ENCODE peak calls at places on chromosomes 13 and 19, in nine cellular contexts. A is fibroblast of lung; E is activated naive CD4-positive, alpha-beta T cell treated with anti-CD3 and anti-CD28 coated beads, Interleukin-2, amount 50 U/mL, for 16 hours; O is RWPE1; G is posterior cingulate gyrus; J is NCI-H345; D is BE2C; N is type B pancreatic cell; P is naive thymus-derived CD8-positive, alpha-beta T cell. R is an unnamed sample.

GRCh38 chr13:99572921-99573320 is 71.6 kb downstream of the TM9SF2 start:
- DNase-seq in A (no peak), E (no peak), O (no peak), G (no peak), J (no peak), D (no peak), N (no peak), P (no peak), R (no peak)

GRCh38 chr13:72072223-72072622 is 205.2 kb upstream of the DACH1 start:
- DNase-seq in A (no peak), E (no peak), O (no peak), G (no peak), J (no peak), D (no peak), N (no peak), P (no peak), R (no peak)

GRCh38 chr19:55446060-55446459 is 3.0 kb upstream of the SHISA7 start:
- DNase-seq in A (no peak), E (no peak), O (peak; percentile 88), G (no peak), J (no peak), D (no peak), N (no peak), P (no peak), R (no peak)

GRCh38 chr19:58559275-58560006 is 1.0 kb upstream of the UBE2M start:
- DNase-seq in A (peak; percentile 92), E (peak; percentile 51), O (peak; percentile 98), G (peak; percentile 91), J (no peak), D (peak; percentile 95), N (peak; percentile 88), P (peak; percentile 41), R (no peak)

GRCh38 chr13:46586766-46587509 is 34.0 kb downstream of the LRCH1 start:
- DNase-seq in A (no peak), E (no peak), O (no peak), G (no peak), J (no peak), D (no peak), N (no peak), P (no peak), R (no peak)

GRCh38 chr13:21322304-21322965 is 136.7 kb downstream of the ZDHHC20 start:
- DNase-seq in A (no peak), E (no peak), O (no peak), G (no peak), J (no peak), D (no peak), N (no peak), P (no peak), R (no peak)

GRCh38 chr13:60756306-60756705 is 359.3 kb downstream of the TDRD3 start:
- DNase-seq in A (no peak), E (no peak), O (no peak), G (no peak), J (no peak), D (no peak), N (no peak), P (no peak), R (no peak)

GRCh38 chr13:30607908-30608307 is 9.8 kb upstream of the USPL1 start:
- DNase-seq in A (no peak), E (peak; percentile 32), O (no peak), G (no peak), J (no peak), D (no peak), N (no peak), P (peak; percentile 78), R (no peak)

GRCh38 chr19:5880604-5881078 is 10.3 kb upstream of the FUT5 start:
- DNase-seq in A (peak; percentile 66), E (no peak), O (peak; percentile 53), G (no peak), J (no peak), D (no peak), N (no peak), P (no peak), R (peak; percentile 78)

GRCh38 chr19:38678217-38678890 is 30.9 kb downstream of the ACTN4 start:
- DNase-seq in A (no peak), E (no peak), O (no peak), G (no peak), J (no peak), D (no peak), N (no peak), P (no peak), R (no peak)

GRCh38 chr13:76969488-76970365 is 21.4 kb downstream of the ACOD1 start:
- DNase-seq in A (no peak), E (no peak), O (peak; percentile 46), G (no peak), J (no peak), D (no peak), N (no peak), P (no peak), R (no peak)

GRCh38 chr13:30565658-30566057 is 52.1 kb upstream of the USPL1 start:
- DNase-seq in A (no peak), E (no peak), O (no peak), G (no peak), J (no peak), D (no peak), N (no peak), P (no peak), R (no peak)

GRCh38 chr13:111561091-111561778 is 240.8 kb downstream of the TEX29 start:
- DNase-seq in A (no peak), E (no peak), O (no peak), G (no peak), J (no peak), D (no peak), N (no peak), P (no peak), R (peak; percentile 89)

GRCh38 chr19:34193876-34194275 is 21.6 kb downstream of the LSM14A start:
- DNase-seq in A (no peak), E (no peak), O (no peak), G (no peak), J (no peak), D (no peak), N (no peak), P (no peak), R (no peak)

GRCh38 chr19:39533791-39534190 is 1.1 kb upstream of the EID2B start:
- DNase-seq in A (no peak), E (no peak), O (no peak), G (no peak), J (no peak), D (no peak), N (no peak), P (no peak), R (no peak)

GRCh38 chr19:50794074-50794777 is 4.0 kb downstream of the ACP4 start:
- DNase-seq in A (no peak), E (no peak), O (no peak), G (no peak), J (peak; percentile 28), D (peak; percentile 66), N (no peak), P (no peak), R (peak; percentile 84)

GRCh38 chr19:33947565-33947964 is 150.9 kb downstream of the KCTD15 start:
- DNase-seq in A (no peak), E (no peak), O (no peak), G (no peak), J (no peak), D (no peak), N (no peak), P (no peak), R (no peak)

GRCh38 chr19:49327878-49328544 is 3.0 kb upstream of the SLC6A16 start:
- DNase-seq in A (peak; percentile 20), E (peak; percentile 53), O (peak; percentile 41), G (no peak), J (no peak), D (no peak), N (peak; percentile 24), P (peak; percentile 46), R (no peak)

GRCh38 chr13:83980322-83980721 is 98.0 kb upstream of the SLITRK1 start:
- DNase-seq in A (no peak), E (no peak), O (no peak), G (no peak), J (no peak), D (no peak), N (no peak), P (no peak), R (no peak)

GRCh38 chr19:14467391-14467790 is 7.8 kb downstream of the PTGER1 start:
- DNase-seq in A (no peak), E (no peak), O (no peak), G (no peak), J (no peak), D (no peak), N (no peak), P (no peak), R (no peak)

GRCh38 chr13:90448466-90449037 is 898.9 kb upstream of the MIR17HG start:
- DNase-seq in A (no peak), E (no peak), O (no peak), G (no peak), J (no peak), D (no peak), N (no peak), P (no peak), R (no peak)

GRCh38 chr19:18029617-18030338 is 21.8 kb downstream of the ARRDC2 start:
- DNase-seq in A (no peak), E (no peak), O (no peak), G (peak; percentile 40), J (peak; percentile 62), D (peak; percentile 85), N (no peak), P (no peak), R (peak; percentile 66)

GRCh38 chr19:49570138-49570856 is 10.1 kb downstream of the NOSIP start:
- DNase-seq in A (peak; percentile 89), E (peak; percentile 66), O (peak; percentile 86), G (peak; percentile 36), J (peak; percentile 55), D (peak; percentile 75), N (no peak), P (peak; percentile 88), R (peak; percentile 85)

GRCh38 chr13:110005563-110005962 is 219.2 kb upstream of the IRS2 start:
- DNase-seq in A (no peak), E (no peak), O (no peak), G (no peak), J (no peak), D (no peak), N (no peak), P (no peak), R (no peak)

GRCh38 chr19:48940902-48941301 is 7.4 kb downstream of the DHDH start:
- DNase-seq in A (no peak), E (no peak), O (no peak), G (no peak), J (no peak), D (no peak), N (no peak), P (no peak), R (no peak)

GRCh38 chr13:46643165-46643777 is 90.3 kb downstream of the LRCH1 start:
- DNase-seq in A (no peak), E (no peak), O (no peak), G (no peak), J (no peak), D (no peak), N (no peak), P (no peak), R (no peak)

GRCh38 chr19:30076751-30077670 is 135.0 kb downstream of the URI1 start:
- DNase-seq in A (no peak), E (no peak), O (no peak), G (no peak), J (no peak), D (no peak), N (no peak), P (no peak), R (no peak)

GRCh38 chr13:36357231-36357630 is 11.0 kb upstream of the SPART start:
- DNase-seq in A (no peak), E (no peak), O (no peak), G (no peak), J (no peak), D (no peak), N (no peak), P (no peak), R (no peak)

GRCh38 chr19:48442116-48443035 is 3.4 kb upstream of the GRWD1 start:
- DNase-seq in A (no peak), E (no peak), O (no peak), G (no peak), J (no peak), D (no peak), N (no peak), P (no peak), R (no peak)

GRCh38 chr19:14059093-14059480 is 2.8 kb downstream of the PALM3 start:
- DNase-seq in A (no peak), E (peak; percentile 58), O (no peak), G (no peak), J (no peak), D (no peak), N (no peak), P (peak; percentile 50), R (peak; percentile 16)

GRCh38 chr19:12792048-12792852 is 964 bp downstream of the JUNB start:
- DNase-seq in A (peak; percentile 67), E (peak; percentile 80), O (no peak), G (peak; percentile 64), J (peak; percentile 27), D (peak; percentile 83), N (no peak), P (peak; percentile 78), R (peak; percentile 89)

R was measured in NCI-H146.